ENCODE peak calls at places on chromosomes 3 and 15, in eight cellular contexts. I is pancreas; V is CD8-positive, alpha-beta memory T cell; N is effector memory CD4-positive, alpha-beta T cell; G is esophagus squamous epithelium; W is heart right ventricle; C is uterus; X is psoas muscle. L is an unnamed sample.

GRCh38 chr3:35200056-35200455 is 439.3 kb upstream of the ARPP21 start:
- DNase-seq in I (no peak), V (no peak), N (no peak), G (no peak), W (no peak), C (no peak), X (no peak), L (no peak)

GRCh38 chr3:141030296-141030695 is 20.9 kb upstream of the SPSB4 start:
- DNase-seq in I (no peak), V (no peak), N (no peak), G (no peak), W (no peak), C (no peak), X (no peak), L (no peak)

GRCh38 chr3:32454731-32455608 is 47.7 kb downstream of the CMTM6 start:
- DNase-seq in I (no peak), V (no peak), N (no peak), G (no peak), W (no peak), C (no peak), X (no peak), L (no peak)

GRCh38 chr15:63923993-63924950 is 90.5 kb upstream of the HERC1 start:
- DNase-seq in I (no peak), V (no peak), N (no peak), G (no peak), W (no peak), C (no peak), X (no peak), L (no peak)

GRCh38 chr3:134066539-134067310 is 37.0 kb upstream of the SLCO2A1 start:
- DNase-seq in I (no peak), V (no peak), N (no peak), G (no peak), W (peak), C (no peak), X (no peak), L (no peak)

GRCh38 chr3:64093825-64094712 is 70.8 kb upstream of the PSMD6 start:
- DNase-seq in I (no peak), V (no peak), N (no peak), G (no peak), W (no peak), C (no peak), X (no peak), L (no peak)

GRCh38 chr15:56082263-56082761 is 88.9 kb upstream of the NEDD4 start:
- DNase-seq in I (no peak), V (no peak), N (no peak), G (no peak), W (no peak), C (no peak), X (no peak), L (no peak)

GRCh38 chr3:161559177-161559998 is 62.8 kb downstream of the OTOL1 start:
- DNase-seq in I (no peak), V (no peak), N (no peak), G (no peak), W (no peak), C (no peak), X (no peak), L (no peak)

GRCh38 chr3:78858910-78859309 is 908.9 kb downstream of the ROBO1 start:
- DNase-seq in I (no peak), V (no peak), N (no peak), G (no peak), W (no peak), C (no peak), X (no peak), L (no peak)

GRCh38 chr3:186901135-186901734 is 29.1 kb upstream of the ST6GAL1 start:
- DNase-seq in I (no peak), V (no peak), N (no peak), G (no peak), W (no peak), C (no peak), X (no peak), L (no peak)
- H3K27ac ChIP-seq in I (no peak), V (no peak), N (peak), G (no peak), W (no peak), C (no peak), X (no peak), L (no peak)

DNA sequence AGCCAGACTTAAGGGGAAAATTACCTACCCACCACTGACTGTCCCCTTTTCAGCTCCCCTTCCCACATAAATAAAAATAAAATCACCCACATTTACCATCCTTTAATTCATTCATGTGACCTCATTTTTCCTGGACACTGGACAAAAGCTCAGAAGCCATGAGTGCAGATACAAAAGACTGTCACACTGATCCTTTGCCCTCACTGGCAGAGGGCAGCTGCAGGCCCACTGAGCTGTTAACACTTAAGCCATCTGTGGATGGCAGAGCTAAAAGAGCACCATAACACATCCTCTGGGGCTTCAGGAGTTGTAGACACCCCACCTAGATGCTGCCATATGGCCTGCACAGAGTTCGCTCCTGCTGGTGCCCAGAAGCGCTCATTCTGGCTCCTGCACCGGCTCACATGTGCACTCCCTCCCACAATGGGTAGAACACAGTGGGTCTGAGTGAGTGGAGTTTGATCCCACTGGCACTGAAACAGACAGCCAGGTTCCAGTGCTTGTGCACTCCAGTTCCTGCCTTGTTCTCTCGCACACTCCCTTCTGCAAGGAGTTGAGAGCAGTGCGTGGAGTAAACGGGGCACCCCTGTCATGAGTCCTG is 38.8 kb downstream of the EDC3 start:
- DNase-seq in I (no peak), V (no peak), N (no peak), G (no peak), W (no peak), C (no peak), X (no peak), L (no peak)
- H3K27ac ChIP-seq in I (no peak), V (no peak), N (no peak), G (no peak), W (no peak), C (no peak), X (no peak), L (peak)

GRCh38 chr3:185813205-185813604 is 11.6 kb downstream of the IGF2BP2 start:
- DNase-seq in I (no peak), V (no peak), N (no peak), G (no peak), W (no peak), C (no peak), X (no peak), L (no peak)
- H3K27ac ChIP-seq in I (no peak), V (peak), N (no peak), G (no peak), W (no peak), C (no peak), X (no peak), L (no peak)

GRCh38 chr3:197394464-197395321 is 96.3 kb upstream of the DLG1 start:
- DNase-seq in I (no peak), V (peak), N (no peak), G (no peak), W (peak), C (peak), X (peak), L (no peak)

GRCh38 chr3:197397812-197398211 is 99.4 kb upstream of the DLG1 start:
- DNase-seq in I (no peak), V (no peak), N (no peak), G (no peak), W (no peak), C (no peak), X (no peak), L (no peak)

GRCh38 chr3:197392961-197393360 is 94.5 kb upstream of the DLG1 start:
- DNase-seq in I (no peak), V (no peak), N (no peak), G (no peak), W (no peak), C (no peak), X (no peak), L (no peak)

GRCh38 chr3:197398301-197398878 is 100.0 kb upstream of the DLG1 start:
- DNase-seq in I (no peak), V (no peak), N (no peak), G (no peak), W (no peak), C (no peak), X (no peak), L (no peak)

DNA sequence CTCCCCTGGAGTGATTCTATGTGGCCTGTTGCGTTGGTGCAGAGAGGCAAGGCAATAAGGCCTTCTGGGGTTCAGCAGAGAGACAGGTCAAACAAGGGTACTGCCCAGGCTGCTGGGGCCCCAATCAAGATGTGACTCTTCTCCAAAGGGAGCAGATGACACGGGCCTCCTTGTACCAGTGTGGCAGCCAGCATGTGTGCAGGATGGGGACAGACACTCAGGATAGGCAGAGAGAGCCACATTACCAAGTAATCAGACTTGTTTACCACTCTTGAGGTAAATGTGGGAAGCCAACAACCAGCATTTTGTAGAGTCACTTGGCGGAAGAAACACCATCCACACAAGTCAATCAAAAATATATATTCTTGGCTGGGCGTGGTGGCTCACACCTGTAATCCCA is 95.3 kb upstream of the DLG1 start:
- DNase-seq in I (no peak), V (no peak), N (no peak), G (no peak), W (no peak), C (no peak), X (no peak), L (no peak)
- H3K27ac ChIP-seq in I (no peak), V (no peak), N (no peak), G (peak), W (peak), C (peak), X (no peak), L (no peak)

DNA sequence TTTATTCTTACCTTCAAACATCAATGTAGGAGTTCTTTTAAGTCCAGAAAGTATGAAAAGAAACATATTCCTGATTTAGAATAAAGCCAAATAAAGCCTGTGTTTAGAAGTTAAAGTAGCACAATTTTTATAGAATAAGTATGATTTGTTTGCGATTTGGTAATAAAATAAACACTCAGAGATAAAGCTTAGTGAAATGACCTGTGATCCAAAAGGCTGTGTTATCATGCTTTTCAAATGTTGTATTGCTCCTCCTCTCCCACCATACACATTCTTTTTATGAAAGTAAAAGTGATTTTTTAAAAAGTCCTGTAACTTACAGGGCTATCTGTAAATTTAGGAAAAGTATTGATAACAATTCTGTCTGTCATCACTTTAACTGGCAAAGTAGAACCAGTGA is 138.6 kb upstream of the CGNL1 start:
- DNase-seq in I (no peak), V (no peak), N (no peak), G (no peak), W (no peak), C (no peak), X (no peak), L (no peak)
- H3K27ac ChIP-seq in I (no peak), V (no peak), N (no peak), G (no peak), W (no peak), C (no peak), X (no peak), L (no peak)

GRCh38 chr3:139771331-139771730 is 93.6 kb upstream of the NMNAT3 start:
- DNase-seq in I (no peak), V (no peak), N (no peak), G (no peak), W (no peak), C (no peak), X (no peak), L (no peak)
- H3K27ac ChIP-seq in I (no peak), V (no peak), N (no peak), G (no peak), W (no peak), C (no peak), X (no peak), L (no peak)

L was measured in substantia nigra.